ENCODE peak calls at places on chromosomes 4 and X, in five cellular contexts. One of them, this sample, is unnamed.

GRCh38 chr4:171242831-171243230 is 570.4 kb upstream of the GALNTL6 start:
- DNase-seq in neural crest cell: no peak
- DNase-seq in left cardiac atrium: no peak
- DNase-seq in lung: no peak
- DNase-seq in NCI-H2029: no peak
- DNase-seq in this sample: no peak

GRCh38 chr4:38060829-38061431 is 100.7 kb downstream of the PTTG2 start:
- DNase-seq in lung: no peak
- DNase-seq in neural crest cell: no peak
- DNase-seq in NCI-H2029: no peak
- DNase-seq in left cardiac atrium: no peak
- DNase-seq in this sample: no peak

GRCh38 chrX:110015915-110016314 is 13.0 kb downstream of the TMEM164 start:
- DNase-seq in neural crest cell: no peak
- DNase-seq in NCI-H2029: no peak
- DNase-seq in lung: no peak
- DNase-seq in left cardiac atrium: no peak
- DNase-seq in this sample: no peak

GRCh38 chrX:71099736-71100135 is 4.1 kb downstream of the FOXO4 start:
- DNase-seq in lung: no peak
- DNase-seq in left cardiac atrium: no peak
- DNase-seq in NCI-H2029: no peak
- DNase-seq in neural crest cell: no peak
- DNase-seq in this sample: no peak

GRCh38 chrX:16931855-16932254 is 14.6 kb upstream of the REPS2 start:
- DNase-seq in lung: no peak
- DNase-seq in neural crest cell: no peak
- DNase-seq in NCI-H2029: no peak
- DNase-seq in left cardiac atrium: no peak
- DNase-seq in this sample: no peak

GRCh38 chrX:103343105-103343504 is 13.1 kb downstream of the TCEAL7 start:
- DNase-seq in NCI-H2029: no peak
- DNase-seq in lung: no peak
- DNase-seq in neural crest cell: no peak
- DNase-seq in left cardiac atrium: no peak
- DNase-seq in this sample: no peak

GRCh38 chrX:71998836-71999509 is 88.3 kb downstream of the NHSL2 start:
- DNase-seq in neural crest cell: peak; percentile 23
- DNase-seq in left cardiac atrium: no peak
- DNase-seq in lung: no peak
- DNase-seq in NCI-H2029: no peak
- DNase-seq in this sample: peak; percentile 1

GRCh38 chr4:116913451-116913850 is 171.9 kb downstream of the TRAM1L1 start:
- DNase-seq in lung: no peak
- DNase-seq in neural crest cell: no peak
- DNase-seq in left cardiac atrium: no peak
- DNase-seq in NCI-H2029: no peak
- DNase-seq in this sample: no peak

GRCh38 chrX:13760428-13760827 is 25.9 kb downstream of the OFD1 start:
- DNase-seq in left cardiac atrium: no peak
- DNase-seq in lung: no peak
- DNase-seq in neural crest cell: no peak
- DNase-seq in NCI-H2029: no peak
- DNase-seq in this sample: no peak

This sample was measured in NCI-H510A.